ENCODE peak calls at places on chromosomes 12 and 14, in ten cellular contexts. U is neural progenitor cell, G is astrocyte, Q is choroid plexus epithelial cell, F is SK-N-SH, H is heart left ventricle, W is HL-60, R is lower lobe of right lung, C is AG04450, Z is kidney. T is an unnamed sample.

GRCh38 chr14:75238728-75239455 is 39.7 kb upstream of the FOS start:
- DNase-seq in U (peak; percentile 30), G (no peak), Q (no peak), F (no peak), H (no peak), W (no peak), R (no peak), C (no peak), Z (peak; percentile 26), T (no peak)

GRCh38 chr14:99821519-99822165 is 28.4 kb downstream of the EML1 start:
- DNase-seq in U (no peak), G (peak; percentile 95), Q (peak; percentile 72), F (peak; percentile 41), H (no peak), W (peak; percentile 13), R (no peak), C (peak; percentile 55), Z (no peak), T (no peak)

GRCh38 chr14:95340201-95340697 is 20.5 kb upstream of the CLMN start:
- DNase-seq in U (no peak), G (no peak), Q (no peak), F (no peak), H (no peak), W (no peak), R (no peak), C (no peak), Z (no peak), T (no peak)

GRCh38 chr14:23358042-23358441 is 5.4 kb upstream of the SLC22A17 start:
- DNase-seq in U (no peak), G (no peak), Q (no peak), F (no peak), H (no peak), W (no peak), R (no peak), C (no peak), Z (no peak), T (no peak)

GRCh38 chr14:72154645-72155378 is 222.6 kb downstream of the RGS6 start:
- DNase-seq in U (no peak), G (no peak), Q (no peak), F (no peak), H (no peak), W (no peak), R (no peak), C (no peak), Z (no peak), T (no peak)

GRCh38 chr14:88559852-88560251 is 3.0 kb upstream of the ZC3H14 start:
- DNase-seq in U (peak; percentile 39), G (peak; percentile 42), Q (peak; percentile 79), F (peak; percentile 41), H (no peak), W (no peak), R (no peak), C (peak; percentile 38), Z (no peak), T (no peak)

GRCh38 chr12:31023271-31023724 is 50.4 kb upstream of the DDX11 start:
- DNase-seq in U (no peak), G (no peak), Q (no peak), F (no peak), H (no peak), W (no peak), R (no peak), C (no peak), Z (no peak), T (no peak)

GRCh38 chr12:105331805-105332251 is 1.3 kb downstream of the C12orf75 start:
- DNase-seq in U (peak; percentile 12), G (no peak), Q (no peak), F (peak; percentile 38), H (no peak), W (no peak), R (no peak), C (no peak), Z (no peak), T (peak; percentile 53)

GRCh38 chr12:130115646-130116045 is 46.6 kb upstream of the FZD10 start:
- DNase-seq in U (no peak), G (no peak), Q (no peak), F (no peak), H (no peak), W (no peak), R (no peak), C (no peak), Z (peak; percentile 41), T (no peak)

GRCh38 chr12:56029166-56029519 is 8.3 kb downstream of the IKZF4 start:
- DNase-seq in U (no peak), G (peak; percentile 48), Q (no peak), F (no peak), H (no peak), W (no peak), R (no peak), C (no peak), Z (no peak), T (no peak)

GRCh38 chr12:14257734-14258467 is 107.6 kb upstream of the ATF7IP start:
- DNase-seq in U (peak; percentile 96), G (peak; percentile 100), Q (peak; percentile 100), F (peak; percentile 68), H (peak; percentile 94), W (peak; percentile 80), R (peak; percentile 90), C (peak; percentile 99), Z (peak; percentile 96), T (peak; percentile 94)

GRCh38 chr12:75944097-75944904 is 87.3 kb downstream of the PHLDA1 start:
- DNase-seq in U (no peak), G (peak; percentile 96), Q (peak; percentile 91), F (no peak), H (no peak), W (peak; percentile 7), R (no peak), C (peak; percentile 55), Z (no peak), T (peak; percentile 70)
- H3K4me3 ChIP-seq in U (no peak overlapping the region), G (peak overlapping the region; percentile 26), Q (no peak overlapping the region), F (peak overlapping the region; percentile 13), H (no peak overlapping the region), W (no peak overlapping the region), R (no peak overlapping the region), C (no peak overlapping the region), Z (no peak overlapping the region), T (no peak overlapping the region)

DNA sequence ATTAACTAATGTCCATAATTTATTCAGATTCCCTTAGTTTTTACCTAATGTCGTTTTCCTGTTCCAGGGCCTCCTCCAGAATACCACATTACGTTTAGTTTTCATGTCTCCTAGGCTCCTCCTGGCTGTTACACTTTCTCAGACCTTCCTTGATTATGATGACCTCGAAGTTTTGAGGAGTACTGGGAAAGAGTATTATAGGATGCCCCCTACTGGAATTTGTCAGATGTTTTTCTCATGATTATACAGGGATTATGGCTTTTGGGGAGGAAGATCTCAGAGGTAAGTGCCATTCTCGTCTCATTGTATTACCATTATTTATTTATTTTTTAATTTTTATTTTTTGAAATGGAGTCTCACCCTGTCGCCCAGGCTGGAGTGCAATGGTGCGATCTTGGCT is 17.7 kb upstream of the C1S start:
- DNase-seq in U (peak; percentile 35), G (no peak), Q (peak; percentile 56), F (peak; percentile 41), H (no peak), W (peak; percentile 13), R (no peak), C (no peak), Z (no peak), T (peak; percentile 17)
- TF ChIP-seq CTCF in U (peak; percentile 55), G (peak; percentile 16), Q (peak; percentile 52), F (peak; percentile 45), H (peak; percentile 54), W (no peak), R (peak; percentile 48), C (peak; percentile 39), Z (peak; percentile 46), T (no peak)

DNA sequence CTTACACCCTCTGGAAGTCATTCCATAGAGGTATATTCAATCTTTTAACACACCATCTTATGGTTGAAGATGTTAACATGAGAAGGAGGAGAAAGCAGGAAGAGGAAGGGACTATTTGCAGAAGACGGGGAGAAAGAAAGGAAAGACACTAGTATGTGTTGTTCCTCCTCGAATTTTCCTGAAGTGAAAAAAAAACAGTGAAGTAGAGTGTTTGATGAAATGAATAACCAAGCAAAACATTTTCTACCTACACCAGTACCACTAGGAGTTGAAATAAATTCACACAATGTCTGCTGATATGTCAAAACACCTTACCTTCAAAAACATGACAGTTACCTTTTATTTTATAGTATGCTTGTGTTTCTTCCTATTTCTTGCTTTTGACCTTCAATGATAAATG is 1.4 kb upstream of the CNOT2 start:
- DNase-seq in U (no peak), G (no peak), Q (no peak), F (no peak), H (no peak), W (no peak), R (no peak), C (no peak), Z (no peak), T (no peak)
- H3K4me3 ChIP-seq in U (peak overlapping the region; percentile 91), G (peak overlapping the region; percentile 86), Q (peak overlapping the region; percentile 89), F (peak overlapping the region; percentile 91), H (peak overlapping the region; percentile 94), W (peak overlapping the region; percentile 88), R (peak overlapping the region; percentile 86), C (peak overlapping the region; percentile 85), Z (peak overlapping the region; percentile 16), T (peak overlapping the region; percentile 100)

GRCh38 chr14:50759800-50760543 is 71.0 kb downstream of the NIN start:
- DNase-seq in U (no peak), G (no peak), Q (no peak), F (no peak), H (no peak), W (no peak), R (no peak), C (no peak), Z (no peak), T (peak; percentile 40)
- TF ChIP-seq CTCF in U (no peak), G (no peak), Q (no peak), F (no peak), H (no peak), W (no peak), R (no peak), C (no peak), Z (no peak), T (no peak)

GRCh38 chr12:81991868-81992267 is 232.7 kb upstream of the PPFIA2 start:
- DNase-seq in U (no peak), G (no peak), Q (no peak), F (no peak), H (no peak), W (no peak), R (no peak), C (no peak), Z (no peak), T (no peak)
- H3K4me3 ChIP-seq in U (no peak overlapping the region), G (no peak overlapping the region), Q (no peak overlapping the region), F (no peak overlapping the region), H (no peak overlapping the region), W (no peak overlapping the region), R (no peak overlapping the region), C (no peak overlapping the region), Z (no peak overlapping the region), T (no peak overlapping the region)

DNA sequence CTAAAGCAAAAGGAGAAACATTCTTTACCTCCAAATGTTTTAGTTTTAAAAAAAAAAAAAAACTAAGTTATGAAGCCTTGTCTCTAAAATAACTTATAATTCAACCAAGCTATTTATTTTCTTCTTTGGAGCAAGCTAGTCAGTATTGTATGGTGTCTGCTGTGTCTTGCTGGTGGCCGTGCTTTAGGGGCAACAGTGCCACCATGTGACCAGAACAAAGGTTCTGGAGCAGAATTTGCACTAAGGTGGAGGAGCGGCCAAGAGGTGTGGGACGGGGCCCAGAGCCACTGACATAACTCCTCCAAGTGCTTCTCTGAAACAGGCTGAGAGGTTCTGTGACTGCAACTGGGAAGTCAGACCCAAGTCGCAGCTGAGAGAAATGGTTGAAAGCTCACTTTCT is 4.5 kb downstream of the FICD start:
- DNase-seq in U (peak; percentile 40), G (no peak), Q (no peak), F (peak; percentile 55), H (no peak), W (no peak), R (no peak), C (no peak), Z (no peak), T (peak; percentile 39)
- TF ChIP-seq CTCF in U (peak; percentile 49), G (no peak), Q (no peak), F (no peak), H (no peak), W (no peak), R (no peak), C (no peak), Z (peak; percentile 6), T (peak; percentile 12)